ENCODE peak calls at places on chromosomes 2 and 18, in ten cellular contexts. B is ACHN; L is anterior cingulate cortex; N is GM12864; K is Kasumi-1; P is thyroid gland; D is kidney epithelial cell; E is activated CD8-positive, alpha-beta memory T cell treated with anti-CD3 and anti-CD28 coated beads for 1 hour; R is germinal center; Y is HTR-8/SVneo. M is an unnamed sample.

GRCh38 chr2:74516070-74516633 is 1.9 kb downstream of the TLX2 start:
- DNase-seq in B (no peak), L (no peak), N (peak), K (no peak), P (no peak), D (no peak), E (peak), R (peak), Y (no peak), M (no peak)

GRCh38 chr2:32496657-32497056 is 131.2 kb upstream of the TTC27 start:
- DNase-seq in B (no peak), L (no peak), N (no peak), K (peak), P (no peak), D (no peak), E (no peak), R (no peak), Y (no peak), M (peak)

GRCh38 chr2:218717262-218717661 is 6.6 kb downstream of the TTLL4 start:
- DNase-seq in B (peak), L (no peak), N (no peak), K (no peak), P (no peak), D (no peak), E (no peak), R (no peak), Y (peak), M (peak)

GRCh38 chr2:238079874-238080327 is 19.1 kb downstream of the SCLY start:
- DNase-seq in B (no peak), L (no peak), N (no peak), K (no peak), P (no peak), D (no peak), E (no peak), R (no peak), Y (no peak), M (no peak)

GRCh38 chr2:233414273-233414654 is 60.0 kb downstream of the DGKD start:
- DNase-seq in B (peak), L (no peak), N (no peak), K (no peak), P (no peak), D (no peak), E (no peak), R (no peak), Y (peak), M (no peak)

GRCh38 chr2:54570925-54571694 is 115.0 kb downstream of the SPTBN1 start:
- DNase-seq in B (peak), L (no peak), N (peak), K (peak), P (peak), D (no peak), E (no peak), R (peak), Y (peak), M (peak)

GRCh38 chr18:57353940-57354461 is 1.6 kb downstream of the ST8SIA3 start:
- DNase-seq in B (peak), L (no peak), N (no peak), K (no peak), P (peak), D (peak), E (no peak), R (peak), Y (peak), M (no peak)

GRCh38 chr2:65198737-65199136 is 28.9 kb upstream of the ACTR2 start:
- DNase-seq in B (no peak), L (no peak), N (no peak), K (no peak), P (no peak), D (no peak), E (no peak), R (no peak), Y (no peak), M (no peak)

GRCh38 chr2:238421695-238422035 is 5.1 kb upstream of the ASB1 start:
- DNase-seq in B (no peak), L (no peak), N (no peak), K (no peak), P (no peak), D (no peak), E (no peak), R (no peak), Y (no peak), M (no peak)

GRCh38 chr2:52629944-52630343 is 1137.7 kb upstream of the CHAC2 start:
- DNase-seq in B (no peak), L (no peak), N (no peak), K (no peak), P (no peak), D (no peak), E (no peak), R (no peak), Y (no peak), M (no peak)

GRCh38 chr2:179233037-179233436 is 31.6 kb downstream of the SESTD1 start:
- DNase-seq in B (no peak), L (no peak), N (no peak), K (no peak), P (no peak), D (no peak), E (no peak), R (no peak), Y (no peak), M (no peak)

GRCh38 chr2:44778671-44779476 is 162.6 kb upstream of the SIX3 start:
- DNase-seq in B (no peak), L (no peak), N (peak), K (peak), P (no peak), D (no peak), E (no peak), R (peak), Y (no peak), M (peak)

GRCh38 chr2:100752628-100753333 is 67.2 kb upstream of the NPAS2 start:
- DNase-seq in B (peak), L (no peak), N (no peak), K (no peak), P (no peak), D (peak), E (no peak), R (no peak), Y (peak), M (peak)

GRCh38 chr2:6418316-6418715 is 447.4 kb downstream of the CMPK2 start:
- DNase-seq in B (no peak), L (no peak), N (no peak), K (no peak), P (no peak), D (no peak), E (no peak), R (no peak), Y (no peak), M (no peak)

GRCh38 chr18:52459890-52460289 is 119.9 kb downstream of the DCC start:
- DNase-seq in B (no peak), L (no peak), N (no peak), K (no peak), P (no peak), D (no peak), E (no peak), R (no peak), Y (no peak), M (no peak)

GRCh38 chr18:75802681-75803080 is 375.2 kb upstream of the SMIM21 start:
- DNase-seq in B (no peak), L (no peak), N (no peak), K (no peak), P (no peak), D (no peak), E (no peak), R (no peak), Y (no peak), M (no peak)

GRCh38 chr18:5937795-5938194 is 42.5 kb upstream of the TMEM200C start:
- DNase-seq in B (no peak), L (no peak), N (no peak), K (no peak), P (no peak), D (no peak), E (no peak), R (no peak), Y (no peak), M (no peak)

GRCh38 chr18:47260138-47260923 is 8.9 kb upstream of the SKOR2 start:
- DNase-seq in B (peak), L (no peak), N (no peak), K (no peak), P (peak), D (no peak), E (no peak), R (peak), Y (peak), M (peak)

GRCh38 chr18:25233582-25234362 is 118.2 kb downstream of the ZNF521 start:
- DNase-seq in B (no peak), L (no peak), N (no peak), K (no peak), P (no peak), D (no peak), E (no peak), R (no peak), Y (no peak), M (no peak)

GRCh38 chr18:36648803-36649202 is 180.0 kb downstream of the TPGS2 start:
- DNase-seq in B (no peak), L (no peak), N (no peak), K (no peak), P (no peak), D (no peak), E (no peak), R (no peak), Y (no peak), M (no peak)

GRCh38 chr2:53087282-53087882 is 680.2 kb upstream of the CHAC2 start:
- DNase-seq in B (peak), L (no peak), N (no peak), K (no peak), P (no peak), D (no peak), E (no peak), R (no peak), Y (peak), M (no peak)

GRCh38 chr2:41546031-41546430 is 501.8 kb upstream of the PKDCC start:
- DNase-seq in B (no peak), L (no peak), N (no peak), K (no peak), P (no peak), D (no peak), E (no peak), R (no peak), Y (no peak), M (no peak)

GRCh38 chr2:236793041-236794011 is 223.7 kb downstream of the ACKR3 start:
- DNase-seq in B (no peak), L (no peak), N (no peak), K (no peak), P (no peak), D (no peak), E (no peak), R (no peak), Y (no peak), M (no peak)

GRCh38 chr2:157971702-157972101 is 95.6 kb upstream of the ACVR1 start:
- DNase-seq in B (no peak), L (no peak), N (no peak), K (no peak), P (no peak), D (no peak), E (no peak), R (no peak), Y (no peak), M (no peak)

M was measured in NB4.